ENCODE peak calls at places on chromosomes 5 and 9, in ten cellular contexts. One of them, this sample, is unnamed.

GRCh38 chr5:55923177-55923872 is 71.4 kb downstream of the IL6ST start:
- DNase-seq in mammary epithelial cell: no peak
- DNase-seq in right cardiac atrium: peak; percentile 73
- DNase-seq in CD4-positive, alpha-beta T cell: no peak
- DNase-seq in CD4-positive, alpha-beta memory T cell: peak; percentile 19
- DNase-seq in esophagus squamous epithelium: no peak
- DNase-seq in psoas muscle: no peak
- DNase-seq in hepatocyte: no peak
- DNase-seq in thyroid gland: peak; percentile 31
- DNase-seq in GM23248: peak; percentile 61
- DNase-seq in this sample: no peak

GRCh38 chr5:123088031-123088805 is 823 bp upstream of the PRDM6 start:
- DNase-seq in mammary epithelial cell: no peak
- DNase-seq in right cardiac atrium: no peak
- DNase-seq in CD4-positive, alpha-beta T cell: no peak
- DNase-seq in CD4-positive, alpha-beta memory T cell: no peak
- DNase-seq in esophagus squamous epithelium: no peak
- DNase-seq in psoas muscle: no peak
- DNase-seq in hepatocyte: peak; percentile 56
- DNase-seq in thyroid gland: no peak
- DNase-seq in GM23248: peak; percentile 60
- DNase-seq in this sample: no peak

GRCh38 chr5:134132372-134133212 is 18.1 kb downstream of the TCF7 start:
- DNase-seq in mammary epithelial cell: no peak
- DNase-seq in right cardiac atrium: no peak
- DNase-seq in CD4-positive, alpha-beta T cell: peak; percentile 68
- DNase-seq in CD4-positive, alpha-beta memory T cell: peak; percentile 86
- DNase-seq in esophagus squamous epithelium: no peak
- DNase-seq in psoas muscle: peak; percentile 43
- DNase-seq in hepatocyte: no peak
- DNase-seq in thyroid gland: no peak
- DNase-seq in GM23248: no peak
- DNase-seq in this sample: no peak

GRCh38 chr9:35070823-35071813 is 1.3 kb downstream of the VCP start:
- DNase-seq in mammary epithelial cell: peak; percentile 51
- DNase-seq in right cardiac atrium: no peak
- DNase-seq in CD4-positive, alpha-beta T cell: no peak
- DNase-seq in CD4-positive, alpha-beta memory T cell: peak; percentile 26
- DNase-seq in esophagus squamous epithelium: no peak
- DNase-seq in psoas muscle: no peak
- DNase-seq in hepatocyte: no peak
- DNase-seq in thyroid gland: peak; percentile 50
- DNase-seq in GM23248: peak; percentile 75
- DNase-seq in this sample: no peak

GRCh38 chr9:80410106-80410505 is 838.3 kb downstream of the TLE4 start:
- DNase-seq in mammary epithelial cell: no peak
- DNase-seq in right cardiac atrium: no peak
- DNase-seq in CD4-positive, alpha-beta T cell: no peak
- DNase-seq in CD4-positive, alpha-beta memory T cell: no peak
- DNase-seq in esophagus squamous epithelium: no peak
- DNase-seq in psoas muscle: no peak
- DNase-seq in hepatocyte: peak; percentile 5
- DNase-seq in thyroid gland: peak; percentile 80
- DNase-seq in GM23248: no peak
- DNase-seq in this sample: peak; percentile 72

GRCh38 chr9:77392328-77392727 is 215.0 kb downstream of the VPS13A start:
- DNase-seq in mammary epithelial cell: no peak
- DNase-seq in right cardiac atrium: no peak
- DNase-seq in CD4-positive, alpha-beta T cell: no peak
- DNase-seq in CD4-positive, alpha-beta memory T cell: no peak
- DNase-seq in esophagus squamous epithelium: no peak
- DNase-seq in psoas muscle: no peak
- DNase-seq in hepatocyte: peak; percentile 37
- DNase-seq in thyroid gland: no peak
- DNase-seq in GM23248: no peak
- DNase-seq in this sample: no peak

GRCh38 chr5:159971931-159972461 is 36.9 kb upstream of the TTC1 start:
- DNase-seq in mammary epithelial cell: no peak
- DNase-seq in right cardiac atrium: peak; percentile 67
- DNase-seq in CD4-positive, alpha-beta T cell: no peak
- DNase-seq in CD4-positive, alpha-beta memory T cell: no peak
- DNase-seq in esophagus squamous epithelium: no peak
- DNase-seq in psoas muscle: no peak
- DNase-seq in hepatocyte: peak; percentile 73
- DNase-seq in thyroid gland: peak; percentile 55
- DNase-seq in GM23248: peak; percentile 61
- DNase-seq in this sample: no peak

GRCh38 chr5:107378218-107378899 is 292.4 kb downstream of the EFNA5 start:
- DNase-seq in mammary epithelial cell: peak; percentile 19
- DNase-seq in right cardiac atrium: no peak
- DNase-seq in CD4-positive, alpha-beta T cell: no peak
- DNase-seq in CD4-positive, alpha-beta memory T cell: no peak
- DNase-seq in esophagus squamous epithelium: no peak
- DNase-seq in psoas muscle: no peak
- DNase-seq in hepatocyte: no peak
- DNase-seq in thyroid gland: no peak
- DNase-seq in GM23248: no peak
- DNase-seq in this sample: no peak

GRCh38 chr5:141338538-141339306 is at the start of gene PCDHGA2:
- DNase-seq in mammary epithelial cell: peak; percentile 37
- DNase-seq in right cardiac atrium: peak; percentile 66
- DNase-seq in CD4-positive, alpha-beta T cell: no peak
- DNase-seq in CD4-positive, alpha-beta memory T cell: no peak
- DNase-seq in esophagus squamous epithelium: no peak
- DNase-seq in psoas muscle: no peak
- DNase-seq in hepatocyte: no peak
- DNase-seq in thyroid gland: peak; percentile 21
- DNase-seq in GM23248: peak; percentile 72
- DNase-seq in this sample: no peak

GRCh38 chr5:8844206-8844605 is 701.7 kb downstream of the SEMA5A start:
- DNase-seq in mammary epithelial cell: no peak
- DNase-seq in right cardiac atrium: no peak
- DNase-seq in CD4-positive, alpha-beta T cell: no peak
- DNase-seq in CD4-positive, alpha-beta memory T cell: no peak
- DNase-seq in esophagus squamous epithelium: no peak
- DNase-seq in psoas muscle: no peak
- DNase-seq in hepatocyte: no peak
- DNase-seq in thyroid gland: no peak
- DNase-seq in GM23248: peak; percentile 45
- DNase-seq in this sample: no peak

GRCh38 chr5:105836263-105836662 is 1834.5 kb downstream of the EFNA5 start:
- DNase-seq in mammary epithelial cell: no peak
- DNase-seq in right cardiac atrium: no peak
- DNase-seq in CD4-positive, alpha-beta T cell: no peak
- DNase-seq in CD4-positive, alpha-beta memory T cell: no peak
- DNase-seq in esophagus squamous epithelium: no peak
- DNase-seq in psoas muscle: no peak
- DNase-seq in hepatocyte: no peak
- DNase-seq in thyroid gland: no peak
- DNase-seq in GM23248: peak; percentile 74
- DNase-seq in this sample: no peak

GRCh38 chr5:159956074-159956473 is 39.8 kb downstream of the ADRA1B start:
- DNase-seq in mammary epithelial cell: no peak
- DNase-seq in right cardiac atrium: no peak
- DNase-seq in CD4-positive, alpha-beta T cell: no peak
- DNase-seq in CD4-positive, alpha-beta memory T cell: no peak
- DNase-seq in esophagus squamous epithelium: no peak
- DNase-seq in psoas muscle: no peak
- DNase-seq in hepatocyte: no peak
- DNase-seq in thyroid gland: no peak
- DNase-seq in GM23248: peak; percentile 32
- DNase-seq in this sample: no peak

GRCh38 chr5:141192110-141192725 is at the start of gene PCDHB10:
- DNase-seq in mammary epithelial cell: peak; percentile 40
- DNase-seq in right cardiac atrium: no peak
- DNase-seq in CD4-positive, alpha-beta T cell: no peak
- DNase-seq in CD4-positive, alpha-beta memory T cell: no peak
- DNase-seq in esophagus squamous epithelium: no peak
- DNase-seq in psoas muscle: no peak
- DNase-seq in hepatocyte: peak; percentile 28
- DNase-seq in thyroid gland: no peak
- DNase-seq in GM23248: peak; percentile 54
- DNase-seq in this sample: no peak

GRCh38 chr5:21058290-21058689 is 1070.3 kb upstream of the CDH18 start:
- DNase-seq in mammary epithelial cell: no peak
- DNase-seq in right cardiac atrium: no peak
- DNase-seq in CD4-positive, alpha-beta T cell: no peak
- DNase-seq in CD4-positive, alpha-beta memory T cell: no peak
- DNase-seq in esophagus squamous epithelium: no peak
- DNase-seq in psoas muscle: no peak
- DNase-seq in hepatocyte: no peak
- DNase-seq in thyroid gland: no peak
- DNase-seq in GM23248: no peak
- DNase-seq in this sample: no peak

GRCh38 chr9:113882181-113882580 is 6.1 kb downstream of the ZNF618 start:
- DNase-seq in mammary epithelial cell: no peak
- DNase-seq in right cardiac atrium: no peak
- DNase-seq in CD4-positive, alpha-beta T cell: no peak
- DNase-seq in CD4-positive, alpha-beta memory T cell: no peak
- DNase-seq in esophagus squamous epithelium: no peak
- DNase-seq in psoas muscle: no peak
- DNase-seq in hepatocyte: no peak
- DNase-seq in thyroid gland: no peak
- DNase-seq in GM23248: no peak
- DNase-seq in this sample: no peak

GRCh38 chr9:124467410-124468060 is 17.3 kb downstream of the ADGRD2 start:
- DNase-seq in mammary epithelial cell: no peak
- DNase-seq in right cardiac atrium: no peak
- DNase-seq in CD4-positive, alpha-beta T cell: no peak
- DNase-seq in CD4-positive, alpha-beta memory T cell: no peak
- DNase-seq in esophagus squamous epithelium: no peak
- DNase-seq in psoas muscle: peak; percentile 26
- DNase-seq in hepatocyte: no peak
- DNase-seq in thyroid gland: no peak
- DNase-seq in GM23248: no peak
- DNase-seq in this sample: no peak
- H3K27me3 ChIP-seq in mammary epithelial cell: peaks cover 4% of the 10 kb centered on the region
- H3K27me3 ChIP-seq in right cardiac atrium: no peaks in the 10 kb centered on the region
- H3K27me3 ChIP-seq in CD4-positive, alpha-beta T cell: no peaks in the 10 kb centered on the region
- H3K27me3 ChIP-seq in CD4-positive, alpha-beta memory T cell: no peaks in the 10 kb centered on the region
- H3K27me3 ChIP-seq in esophagus squamous epithelium: no peaks in the 10 kb centered on the region
- H3K27me3 ChIP-seq in psoas muscle: peaks cover 3% of the 10 kb centered on the region
- H3K27me3 ChIP-seq in hepatocyte: peaks cover 9% of the 10 kb centered on the region
- H3K27me3 ChIP-seq in thyroid gland: no peaks in the 10 kb centered on the region
- H3K27me3 ChIP-seq in GM23248: peaks cover 12% of the 10 kb centered on the region
- H3K27me3 ChIP-seq in this sample: no peaks in the 10 kb centered on the region

DNA sequence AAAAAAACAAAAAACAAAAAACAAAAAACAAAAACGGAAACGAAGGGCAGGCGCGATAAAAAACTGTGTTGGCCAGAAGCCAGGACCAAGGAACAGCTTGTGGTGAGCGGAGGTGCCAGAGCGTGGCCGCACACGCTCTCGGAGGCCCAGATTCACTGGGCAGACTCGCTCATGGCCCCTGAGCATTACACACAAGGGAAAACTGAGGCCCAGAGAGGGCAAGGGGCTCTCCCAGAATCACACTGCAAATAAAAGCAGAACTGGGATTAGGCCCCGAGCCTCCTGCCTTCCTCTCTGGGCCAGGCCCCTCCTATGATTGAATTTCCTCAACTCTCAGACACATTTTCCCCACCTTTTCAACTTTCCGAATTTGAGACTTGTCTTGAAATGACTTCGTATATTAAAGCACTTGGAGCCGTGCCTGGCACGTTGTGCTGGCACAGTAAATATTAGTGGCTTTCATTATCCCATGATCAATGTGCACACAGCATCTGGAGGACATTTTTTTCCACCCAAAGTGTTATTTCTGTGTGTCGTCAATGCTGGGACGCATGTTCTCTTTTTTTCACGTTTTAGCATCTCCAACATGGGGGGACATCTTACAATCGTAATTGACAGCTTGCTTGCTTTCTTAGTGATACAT is 7.4 kb downstream of the FIBCD1 start:
- DNase-seq in mammary epithelial cell: no peak
- DNase-seq in right cardiac atrium: no peak
- DNase-seq in CD4-positive, alpha-beta T cell: no peak
- DNase-seq in CD4-positive, alpha-beta memory T cell: no peak
- DNase-seq in esophagus squamous epithelium: no peak
- DNase-seq in psoas muscle: peak; percentile 39
- DNase-seq in hepatocyte: no peak
- DNase-seq in thyroid gland: no peak
- DNase-seq in GM23248: peak; percentile 42
- DNase-seq in this sample: no peak
- H3K27me3 ChIP-seq in mammary epithelial cell: no peaks in the 10 kb centered on the region
- H3K27me3 ChIP-seq in right cardiac atrium: no peaks in the 10 kb centered on the region
- H3K27me3 ChIP-seq in CD4-positive, alpha-beta T cell: peaks cover 42% of the 10 kb centered on the region
- H3K27me3 ChIP-seq in CD4-positive, alpha-beta memory T cell: peaks cover 23% of the 10 kb centered on the region
- H3K27me3 ChIP-seq in esophagus squamous epithelium: peaks cover 18% of the 10 kb centered on the region
- H3K27me3 ChIP-seq in psoas muscle: peaks cover 30% of the 10 kb centered on the region
- H3K27me3 ChIP-seq in hepatocyte: peaks cover 22% of the 10 kb centered on the region
- H3K27me3 ChIP-seq in thyroid gland: no peaks in the 10 kb centered on the region
- H3K27me3 ChIP-seq in GM23248: no peaks in the 10 kb centered on the region
- H3K27me3 ChIP-seq in this sample: no peaks in the 10 kb centered on the region

DNA sequence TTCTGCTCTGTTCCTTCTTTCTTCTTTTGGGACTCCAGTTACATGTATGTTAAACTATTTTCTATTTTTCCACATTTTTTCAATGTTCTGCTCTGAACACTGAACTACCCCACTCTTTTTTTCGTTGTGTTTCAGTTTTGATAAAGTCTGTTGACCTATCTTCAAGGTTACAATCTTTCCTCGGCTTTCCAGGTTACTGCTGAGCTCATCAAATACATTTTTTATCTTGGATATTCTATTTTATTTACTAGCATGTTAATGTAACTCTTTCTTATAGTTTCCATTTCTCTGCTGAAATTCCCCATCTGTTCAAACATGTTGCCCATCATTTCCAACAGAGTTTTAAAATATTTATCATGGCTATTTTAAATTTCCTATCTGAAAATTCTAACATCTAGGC is 13.8 kb downstream of the NEUROG1 start:
- DNase-seq in mammary epithelial cell: no peak
- DNase-seq in right cardiac atrium: no peak
- DNase-seq in CD4-positive, alpha-beta T cell: no peak
- DNase-seq in CD4-positive, alpha-beta memory T cell: no peak
- DNase-seq in esophagus squamous epithelium: no peak
- DNase-seq in psoas muscle: no peak
- DNase-seq in hepatocyte: no peak
- DNase-seq in thyroid gland: no peak
- DNase-seq in GM23248: no peak
- DNase-seq in this sample: no peak
- H3K27me3 ChIP-seq in mammary epithelial cell: no peaks in the 10 kb centered on the region
- H3K27me3 ChIP-seq in right cardiac atrium: peaks cover 2% of the 10 kb centered on the region
- H3K27me3 ChIP-seq in CD4-positive, alpha-beta T cell: peaks cover 17% of the 10 kb centered on the region
- H3K27me3 ChIP-seq in CD4-positive, alpha-beta memory T cell: peaks cover 3% of the 10 kb centered on the region
- H3K27me3 ChIP-seq in esophagus squamous epithelium: no peaks in the 10 kb centered on the region
- H3K27me3 ChIP-seq in psoas muscle: no peaks in the 10 kb centered on the region
- H3K27me3 ChIP-seq in hepatocyte: peaks cover 52% of the 10 kb centered on the region
- H3K27me3 ChIP-seq in thyroid gland: no peaks in the 10 kb centered on the region
- H3K27me3 ChIP-seq in GM23248: peaks cover 38% of the 10 kb centered on the region
- H3K27me3 ChIP-seq in this sample: no peaks in the 10 kb centered on the region

DNA sequence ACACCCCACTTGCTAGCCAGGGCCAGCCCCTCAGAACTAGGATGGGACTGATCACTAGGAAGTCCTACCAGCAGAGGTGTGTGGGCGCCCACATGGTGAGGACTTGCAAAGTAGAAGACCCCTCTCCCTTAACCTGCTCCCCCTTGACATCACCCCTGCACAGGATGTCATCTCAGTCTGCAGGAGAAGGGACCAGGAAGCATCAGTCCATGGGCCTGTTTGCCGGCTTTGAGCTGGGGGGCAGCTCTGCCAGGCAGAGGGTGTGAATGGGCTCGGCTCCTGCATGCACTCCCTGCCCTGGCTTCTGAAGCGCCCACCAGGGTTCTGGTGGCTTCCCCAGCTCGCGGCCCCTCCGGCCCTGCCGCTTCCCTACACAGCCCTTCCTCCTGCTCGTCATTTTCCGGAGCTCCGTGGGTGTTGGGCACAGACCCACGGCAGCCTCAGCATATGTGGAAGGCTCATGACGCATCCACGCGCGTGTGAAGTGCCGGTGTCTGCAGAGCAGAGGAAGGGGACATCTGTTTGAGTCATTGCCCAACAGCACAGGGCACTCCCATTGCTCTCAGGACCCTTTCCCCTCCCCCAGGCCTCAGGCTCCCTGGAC is 3.7 kb upstream of the FAM78A start:
- DNase-seq in mammary epithelial cell: no peak
- DNase-seq in right cardiac atrium: peak; percentile 47
- DNase-seq in CD4-positive, alpha-beta T cell: no peak
- DNase-seq in CD4-positive, alpha-beta memory T cell: no peak
- DNase-seq in esophagus squamous epithelium: no peak
- DNase-seq in psoas muscle: peak; percentile 61
- DNase-seq in hepatocyte: no peak
- DNase-seq in thyroid gland: no peak
- DNase-seq in GM23248: peak; percentile 40
- DNase-seq in this sample: no peak
- H3K27me3 ChIP-seq in mammary epithelial cell: peaks cover 13% of the 10 kb centered on the region
- H3K27me3 ChIP-seq in right cardiac atrium: no peaks in the 10 kb centered on the region
- H3K27me3 ChIP-seq in CD4-positive, alpha-beta T cell: no peaks in the 10 kb centered on the region
- H3K27me3 ChIP-seq in CD4-positive, alpha-beta memory T cell: no peaks in the 10 kb centered on the region
- H3K27me3 ChIP-seq in esophagus squamous epithelium: no peaks in the 10 kb centered on the region
- H3K27me3 ChIP-seq in psoas muscle: no peaks in the 10 kb centered on the region
- H3K27me3 ChIP-seq in hepatocyte: peaks cover 52% of the 10 kb centered on the region
- H3K27me3 ChIP-seq in thyroid gland: no peaks in the 10 kb centered on the region
- H3K27me3 ChIP-seq in GM23248: peaks cover 30% of the 10 kb centered on the region
- H3K27me3 ChIP-seq in this sample: peaks cover 13% of the 10 kb centered on the region

This sample was measured in iPS DF 6.9.